ENCODE peak calls at places on chromosomes 11 and 22, in ten cellular contexts. L is stimulated activated CD4-positive, alpha-beta T cell treated with anti-CD3 and anti-CD28 coated beads, Interleukin-4, amount 100 ng/mL, for 4 hours; H is K562; J is NCI-H1092; O is nucleus accumbens; A is stromal cell of bone marrow; B is kidney epithelial cell; U is glutamatergic neuron; X is AG09319; M is H7. N is an unnamed sample.

GRCh38 chr11:77249427-77249826 is 52.1 kb downstream of the GDPD4 start:
- DNase-seq in L (no peak), H (no peak), J (no peak), O (no peak), A (no peak), B (peak), U (no peak), X (no peak), M (no peak), N (no peak)

GRCh38 chr11:36403661-36404060 is 106.4 kb downstream of the TRAF6 start:
- DNase-seq in L (no peak), H (no peak), J (no peak), O (no peak), A (no peak), B (no peak), U (no peak), X (no peak), M (no peak), N (no peak)

GRCh38 chr11:100574894-100575769 is 112.0 kb upstream of the ARHGAP42 start:
- DNase-seq in L (no peak), H (no peak), J (no peak), O (no peak), A (peak), B (no peak), U (no peak), X (no peak), M (no peak), N (no peak)

GRCh38 chr22:37661160-37661924 is 2.8 kb downstream of the PDXP start:
- DNase-seq in L (no peak), H (no peak), J (no peak), O (peak), A (no peak), B (no peak), U (peak), X (no peak), M (no peak), N (no peak)

GRCh38 chr11:133526790-133527189 is 5.5 kb downstream of the OPCML start:
- DNase-seq in L (no peak), H (no peak), J (no peak), O (no peak), A (no peak), B (no peak), U (peak), X (no peak), M (no peak), N (no peak)

GRCh38 chr22:49298834-49299750 is 528.6 kb downstream of the BRD1 start:
- DNase-seq in L (no peak), H (no peak), J (no peak), O (no peak), A (no peak), B (no peak), U (no peak), X (no peak), M (peak), N (no peak)

GRCh38 chr22:39010946-39011625 is 3.0 kb upstream of the APOBEC3C start:
- DNase-seq in L (no peak), H (no peak), J (no peak), O (no peak), A (no peak), B (no peak), U (no peak), X (no peak), M (no peak), N (no peak)

GRCh38 chr11:65574963-65575567 is 788 bp upstream of the EHBP1L1 start:
- DNase-seq in L (no peak), H (peak), J (no peak), O (no peak), A (no peak), B (no peak), U (no peak), X (no peak), M (no peak), N (no peak)

GRCh38 chr22:34814260-34814659 is 251.7 kb upstream of the ISX start:
- DNase-seq in L (no peak), H (no peak), J (no peak), O (no peak), A (no peak), B (peak), U (no peak), X (no peak), M (no peak), N (no peak)

GRCh38 chr22:42947211-42947990 is 67.5 kb downstream of the PACSIN2 start:
- DNase-seq in L (no peak), H (no peak), J (peak), O (no peak), A (no peak), B (no peak), U (no peak), X (no peak), M (no peak), N (no peak)

GRCh38 chr11:37811349-37811748 is 1213.3 kb upstream of the RAG2 start:
- DNase-seq in L (no peak), H (no peak), J (no peak), O (no peak), A (no peak), B (peak), U (no peak), X (no peak), M (no peak), N (no peak)

GRCh38 chr11:95790933-95791247 is 592 bp downstream of the CEP57 start:
- DNase-seq in L (peak), H (peak), J (peak), O (peak), A (peak), B (no peak), U (peak), X (no peak), M (peak), N (peak)